ENCODE peak calls at places on chromosomes 1 and 21, in seven cellular contexts. N, R, J, T, M, B and H are unnamed samples.

GRCh38 chr1:149844650-149845255 is 54.6 kb upstream of the BOLA1 start:
- DNase-seq in N (no peak), R (peak; percentile 34), J (peak; percentile 1), T (no peak), M (no peak), B (no peak), H (no peak)

GRCh38 chr1:113872219-113872934 is 865 bp upstream of the PTPN22 start:
- DNase-seq in N (no peak), R (peak; percentile 50), J (no peak), T (no peak), M (no peak), B (no peak), H (no peak)

GRCh38 chr1:4516596-4516995 is 137.8 kb upstream of the AJAP1 start:
- DNase-seq in N (no peak), R (no peak), J (no peak), T (no peak), M (no peak), B (no peak), H (no peak)

GRCh38 chr1:206557636-206558473 is 50.5 kb downstream of the RASSF5 start:
- DNase-seq in N (no peak), R (peak; percentile 63), J (no peak), T (no peak), M (no peak), B (no peak), H (no peak)

GRCh38 chr1:2543543-2544092 is 12.6 kb upstream of the TNFRSF14 start:
- DNase-seq in N (no peak), R (no peak), J (peak; percentile 46), T (no peak), M (no peak), B (no peak), H (no peak)

GRCh38 chr1:196678510-196678884 is 26.7 kb downstream of the CFH start:
- DNase-seq in N (no peak), R (no peak), J (no peak), T (no peak), M (no peak), B (no peak), H (no peak)

GRCh38 chr1:21564521-21565095 is 55.4 kb downstream of the ALPL start:
- DNase-seq in N (no peak), R (no peak), J (no peak), T (no peak), M (no peak), B (no peak), H (no peak)

GRCh38 chr1:21042920-21043605 is 133.6 kb downstream of the EIF4G3 start:
- DNase-seq in N (no peak), R (no peak), J (no peak), T (no peak), M (no peak), B (no peak), H (no peak)

GRCh38 chr1:181784039-181784683 is 277.4 kb downstream of the ZNF648 start:
- DNase-seq in N (no peak), R (no peak), J (no peak), T (no peak), M (no peak), B (no peak), H (no peak)

GRCh38 chr1:1024421-1025415 is 4.8 kb downstream of the AGRN start:
- DNase-seq in N (no peak), R (no peak), J (peak; percentile 44), T (no peak), M (no peak), B (peak; percentile 82), H (no peak)

GRCh38 chr1:117512728-117513321 is 93.0 kb upstream of the TENT5C start:
- DNase-seq in N (no peak), R (peak; percentile 52), J (peak; percentile 21), T (no peak), M (no peak), B (no peak), H (no peak)

GRCh38 chr1:22137006-22137720 is 5.7 kb downstream of the WNT4 start:
- DNase-seq in N (no peak), R (no peak), J (no peak), T (no peak), M (no peak), B (peak; percentile 52), H (no peak)

GRCh38 chr1:92519043-92519442 is 32.3 kb upstream of the GFI1 start:
- DNase-seq in N (no peak), R (no peak), J (no peak), T (no peak), M (no peak), B (no peak), H (no peak)

GRCh38 chr1:165650981-165651625 is 20.1 kb downstream of the MGST3 start:
- DNase-seq in N (no peak), R (no peak), J (no peak), T (peak; percentile 10), M (no peak), B (no peak), H (no peak)

GRCh38 chr1:41537788-41538351 is 53.4 kb upstream of the EDN2 start:
- DNase-seq in N (no peak), R (no peak), J (peak; percentile 83), T (no peak), M (peak; percentile 49), B (no peak), H (peak; percentile 65)

GRCh38 chr1:106554294-106554693 is 502.2 kb upstream of the PRMT6 start:
- DNase-seq in N (no peak), R (no peak), J (no peak), T (no peak), M (no peak), B (no peak), H (no peak)

GRCh38 chr1:180563013-180563827 is 4.5 kb downstream of the OVAAL start:
- DNase-seq in N (no peak), R (no peak), J (no peak), T (no peak), M (no peak), B (no peak), H (no peak)

GRCh38 chr1:38766125-38766524 is 93.4 kb downstream of the RRAGC start:
- DNase-seq in N (no peak), R (no peak), J (no peak), T (no peak), M (no peak), B (no peak), H (no peak)
- H3K27ac ChIP-seq in N (no peak overlapping the region), R (no peak overlapping the region), J (no peak overlapping the region), T (no peak overlapping the region), M (no peak overlapping the region), B (no peak overlapping the region), H (no peak overlapping the region)

GRCh38 chr1:184052750-184053149 is 1.2 kb downstream of the TSEN15 start:
- DNase-seq in N (no peak), R (no peak), J (no peak), T (no peak), M (no peak), B (no peak), H (no peak)
- H3K4me3 ChIP-seq in N (peak overlapping the region; percentile 69), R (peak overlapping the region; percentile 73), J (peak overlapping the region; percentile 84), T (peak overlapping the region; percentile 88), M (no peak overlapping the region), B (peak overlapping the region; percentile 71), H (peak overlapping the region; percentile 94)

GRCh38 chr1:156500847-156501686 is 492 bp upstream of the MEF2D start:
- DNase-seq in N (peak; percentile 75), R (peak; percentile 94), J (peak; percentile 96), T (peak; percentile 99), M (peak; percentile 96), B (peak; percentile 54), H (peak; percentile 96)
- H3K27ac ChIP-seq in N (peak overlapping the region; percentile 88), R (peak overlapping the region; percentile 98), J (peak overlapping the region; percentile 99), T (peak overlapping the region; percentile 99), M (peak overlapping the region; percentile 100), B (peak overlapping the region; percentile 98), H (peak overlapping the region; percentile 100)

DNA sequence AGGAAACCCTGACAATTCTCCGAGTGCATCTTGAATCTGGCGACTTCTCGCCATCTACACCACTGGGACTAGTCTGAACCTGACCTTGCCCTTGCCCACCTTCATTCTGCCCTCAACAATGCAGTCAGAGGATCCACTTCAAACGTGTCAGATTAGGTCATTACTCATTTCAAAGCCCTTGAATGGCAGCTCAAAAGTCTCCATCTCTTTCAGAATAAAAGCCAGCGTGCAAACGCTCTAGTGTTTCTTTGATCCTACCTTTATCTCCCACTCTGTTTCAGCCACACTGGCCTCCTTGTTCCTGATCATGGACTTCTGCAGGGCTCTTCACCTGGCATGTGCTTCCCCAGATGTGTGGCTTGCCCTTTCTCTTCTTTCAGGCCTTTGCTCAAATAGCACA is 31.3 kb downstream of the SLC30A1 start:
- DNase-seq in N (no peak), R (no peak), J (no peak), T (no peak), M (no peak), B (no peak), H (no peak)
- H3K4me3 ChIP-seq in N (no peak overlapping the region), R (no peak overlapping the region), J (no peak overlapping the region), T (no peak overlapping the region), M (no peak overlapping the region), B (no peak overlapping the region), H (no peak overlapping the region)

GRCh38 chr1:59766463-59766862 is 48.3 kb upstream of the HOOK1 start:
- DNase-seq in N (no peak), R (no peak), J (no peak), T (no peak), M (no peak), B (no peak), H (no peak)
- H3K27ac ChIP-seq in N (no peak overlapping the region), R (no peak overlapping the region), J (no peak overlapping the region), T (no peak overlapping the region), M (no peak overlapping the region), B (peak overlapping the region; percentile 26), H (no peak overlapping the region)

GRCh38 chr1:160338580-160338979 is 4.5 kb downstream of the COPA start:
- DNase-seq in N (no peak), R (no peak), J (no peak), T (no peak), M (no peak), B (no peak), H (no peak)

GRCh38 chr1:160342953-160343869 is at the start of the genes COPA and NCSTN:
- DNase-seq in N (peak; percentile 71), R (peak; percentile 97), J (peak; percentile 96), T (peak; percentile 92), M (peak; percentile 96), B (peak; percentile 64), H (peak; percentile 71)

GRCh38 chr1:160340146-160340545 is 2.9 kb downstream of the COPA start:
- DNase-seq in N (no peak), R (no peak), J (no peak), T (no peak), M (no peak), B (no peak), H (no peak)

GRCh38 chr1:160342520-160342919 is 530 bp downstream of the COPA start:
- DNase-seq in N (no peak), R (peak; percentile 48), J (no peak), T (no peak), M (peak; percentile 25), B (no peak), H (no peak)

GRCh38 chr1:160340866-160341265 is 2.2 kb downstream of the COPA start:
- DNase-seq in N (no peak), R (no peak), J (no peak), T (no peak), M (no peak), B (no peak), H (no peak)
- H3K4me3 ChIP-seq in N (no peak overlapping the region), R (no peak overlapping the region), J (no peak overlapping the region), T (no peak overlapping the region), M (no peak overlapping the region), B (no peak overlapping the region), H (no peak overlapping the region)

GRCh38 chr21:42219606-42220137 is 732 bp downstream of the ABCG1 start:
- DNase-seq in N (no peak), R (peak; percentile 49), J (peak; percentile 30), T (no peak), M (no peak), B (no peak), H (peak; percentile 69)
- H3K27ac ChIP-seq in N (no peak overlapping the region), R (peak overlapping the region; percentile 78), J (no peak overlapping the region), T (peak overlapping the region; percentile 67), M (peak overlapping the region; percentile 38), B (no peak overlapping the region), H (peak overlapping the region; percentile 63)